ENCODE peak calls at places on chromosome 7, in seven cellular contexts. A is A549, S is HCT116, N is HepG2, K is K562, F is GM12878, B is H1. U is an unnamed sample.
A peak's percentile ranks its signal among the peaks of the same experiment; 100 is the strongest.

GRCh38 chr7:6556196-6556595 is 4.9 kb upstream of the GRID2IP start:
- DNase-seq in B (no peak), S (no peak), F (no peak), N (no peak), A (no peak), K (no peak), U (no peak)

GRCh38 chr7:22935269-22935668 is 78.7 kb downstream of the HYCC1 start:
- DNase-seq in K (no peak), N (no peak), S (no peak), A (no peak), F (no peak), B (no peak), U (no peak)

GRCh38 chr7:148304456-148304855 is 286.1 kb upstream of the C7orf33 start:
- DNase-seq in A (no peak), K (peak; percentile 62), B (peak; percentile 31), N (no peak), F (peak; percentile 12), S (no peak), U (no peak)

GRCh38 chr7:79182283-79182682 is 271.2 kb downstream of the MAGI2 start:
- DNase-seq in B (no peak), F (no peak), N (no peak), S (no peak), K (no peak), A (no peak), U (no peak)

GRCh38 chr7:28423112-28423511 is 10.8 kb downstream of the CREB5 start:
- DNase-seq in F (no peak), S (no peak), N (no peak), K (no peak), A (no peak), B (no peak), U (no peak)

GRCh38 chr7:155808551-155809331 is 3.5 kb downstream of the SHH start:
- DNase-seq in K (no peak), B (peak; percentile 54), N (peak; percentile 65), A (peak; percentile 54), S (no peak), F (no peak), U (peak; percentile 50)

GRCh38 chr7:48875300-48875916 is 48.9 kb upstream of the CDC14C start:
- DNase-seq in B (peak; percentile 56), N (peak; percentile 15), K (peak; percentile 2), S (no peak), F (no peak), A (peak; percentile 48), U (peak; percentile 47)

GRCh38 chr7:127858915-127859189 is 172.4 kb downstream of the LRRC4 start:
- DNase-seq in A (no peak), K (no peak), F (no peak), N (no peak), B (no peak), S (no peak), U (no peak)

GRCh38 chr7:16063241-16063640 is 358.1 kb downstream of the CRPPA start:
- DNase-seq in K (no peak), N (no peak), B (no peak), F (no peak), A (no peak), S (no peak), U (no peak)

GRCh38 chr7:129170373-129171021 is 17.9 kb upstream of the SMO start:
- DNase-seq in B (peak; percentile 59), S (no peak), F (no peak), K (no peak), A (no peak), N (no peak), U (no peak)

GRCh38 chr7:134212576-134213546 is 85.7 kb downstream of the LRGUK start:
- DNase-seq in S (no peak), F (no peak), B (no peak), A (peak; percentile 17), N (no peak), K (peak; percentile 81), U (peak; percentile 42)

GRCh38 chr7:134255814-134256213 is 60.9 kb downstream of the SLC35B4 start:
- DNase-seq in K (peak; percentile 68), A (peak; percentile 24), N (no peak), B (no peak), S (no peak), F (no peak), U (peak; percentile 13)

GRCh38 chr7:19390795-19391194 is 245.6 kb upstream of the FERD3L start:
- DNase-seq in F (no peak), A (no peak), K (no peak), B (no peak), S (no peak), N (no peak), U (no peak)

GRCh38 chr7:79933144-79933543 is 201.5 kb upstream of the GNAI1 start:
- DNase-seq in B (no peak), A (no peak), K (no peak), N (no peak), F (no peak), S (no peak), U (no peak)

GRCh38 chr7:2175514-2175913 is 57.2 kb downstream of the MAD1L1 start:
- DNase-seq in A (peak; percentile 33), S (no peak), N (peak; percentile 12), F (no peak), B (no peak), K (no peak), U (no peak)

GRCh38 chr7:127348247-127348631 is 44.3 kb downstream of the ZNF800 start:
- DNase-seq in N (no peak), S (no peak), B (no peak), K (no peak), A (no peak), F (no peak), U (no peak)

GRCh38 chr7:139808401-139808800 is 20.7 kb upstream of the TBXAS1 start:
- DNase-seq in S (no peak), B (no peak), F (no peak), K (no peak), N (no peak), A (no peak), U (no peak)

GRCh38 chr7:137017221-137017620 is 148.8 kb downstream of the CHRM2 start:
- DNase-seq in B (no peak), N (no peak), F (no peak), K (no peak), S (no peak), A (no peak), U (no peak)

GRCh38 chr7:26779978-26780595 is 84.3 kb downstream of the SKAP2 start:
- DNase-seq in S (no peak), K (no peak), F (no peak), A (no peak), N (no peak), B (no peak), U (no peak)

GRCh38 chr7:26782501-26782900 is 81.9 kb downstream of the SKAP2 start:
- DNase-seq in B (no peak), N (no peak), A (no peak), K (no peak), F (no peak), S (no peak), U (peak; percentile 8)

DNA sequence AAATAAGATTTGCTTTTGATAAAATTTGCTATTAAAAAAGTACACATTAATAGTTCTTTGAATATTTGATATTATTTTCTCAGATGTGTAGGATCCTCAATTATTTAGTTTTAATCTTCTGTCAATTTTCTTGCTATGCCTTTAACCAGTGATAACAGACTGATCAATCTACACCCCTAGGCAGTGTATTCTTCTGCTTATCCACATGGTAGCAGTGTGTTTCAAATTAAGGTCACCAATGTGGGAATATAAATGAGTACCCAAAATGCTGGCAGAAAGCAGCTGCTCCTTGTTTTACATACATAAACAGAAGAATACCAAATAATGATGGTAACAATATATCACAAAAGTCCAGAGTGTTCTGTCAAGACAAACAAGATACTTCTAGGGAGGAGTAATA is 87.0 kb downstream of the SKAP2 start:
- DNase-seq in F (no peak), N (no peak), K (no peak), B (no peak), A (no peak), S (no peak), U (no peak)
- TF ChIP-seq CTCF in F (no peak), N (no peak), K (no peak), B (no peak), A (no peak), S (no peak), U (no peak)

DNA sequence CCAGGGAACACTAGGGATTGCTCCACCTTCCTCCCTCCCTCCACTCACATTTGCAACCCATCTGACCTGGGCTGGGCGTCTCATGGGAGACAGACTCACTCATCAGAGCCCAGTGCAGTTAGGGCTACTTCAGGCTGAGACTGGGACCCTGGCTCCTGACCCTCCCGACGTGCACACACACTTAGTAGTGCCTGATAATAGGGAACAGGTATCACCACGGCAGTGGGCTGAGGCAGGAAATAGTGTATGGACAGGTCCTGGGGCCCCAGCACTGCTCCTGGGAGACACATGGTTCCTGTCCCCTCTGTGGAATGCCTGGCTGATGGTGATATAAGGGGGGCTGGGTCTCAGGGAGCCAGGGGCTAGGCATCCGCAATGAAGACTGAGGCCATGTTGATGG is 14.3 kb downstream of the AQP1 start:
- DNase-seq in N (no peak), F (no peak), A (no peak), S (no peak), B (no peak), K (no peak), U (no peak)
- TF ChIP-seq MAX in N (no peak), F (no peak), A (no peak), S (no peak), B (no peak), K (no peak), U (no peak)

DNA sequence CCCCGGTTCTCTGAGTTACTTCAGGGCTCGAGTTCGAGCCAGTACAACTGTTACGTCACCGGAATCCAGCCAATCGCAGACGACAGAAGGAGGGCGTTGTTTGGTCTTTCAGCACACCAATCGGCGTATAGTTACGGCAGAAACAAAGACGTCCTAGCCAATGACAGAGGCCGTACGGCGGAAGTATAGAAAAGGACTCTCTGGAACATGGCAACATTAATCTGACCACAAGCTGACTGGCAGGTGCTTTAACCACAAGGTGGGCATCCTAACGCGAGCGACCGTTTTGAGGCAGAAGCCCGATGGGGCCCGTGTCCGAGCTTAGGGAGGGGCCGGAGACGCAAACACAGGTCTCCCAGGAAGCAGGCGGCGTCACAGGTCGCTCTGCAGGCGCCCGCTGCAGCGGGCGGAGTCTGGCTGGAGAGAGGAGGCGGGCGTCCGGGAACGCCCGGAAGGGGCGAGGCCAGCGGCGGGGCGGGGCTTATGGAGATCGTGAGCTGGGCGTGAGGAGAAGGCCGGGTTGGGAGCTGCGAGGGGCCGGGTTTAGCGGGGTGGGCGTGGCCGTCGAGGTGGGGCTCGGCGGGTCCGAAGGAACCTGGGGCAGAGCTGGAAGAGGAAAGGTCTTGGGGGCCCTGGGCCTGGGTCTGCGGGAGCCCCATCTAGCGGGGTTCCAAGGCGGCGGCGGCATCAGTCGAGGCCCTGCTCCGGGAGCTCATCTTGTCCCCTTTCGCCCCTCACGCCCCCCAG is at the start of gene MOSPD3:
- DNase-seq in S (peak; percentile 99), F (peak; percentile 99), B (peak; percentile 99), N (peak; percentile 99), K (peak; percentile 100), A (peak; percentile 99), U (peak; percentile 100)
- TF ChIP-seq POLR2A in S (peak; percentile 59), F (peak; percentile 90), B (peak; percentile 93), N (peak; percentile 78), K (peak; percentile 97), A (peak; percentile 43), U (peak; percentile 97)

DNA sequence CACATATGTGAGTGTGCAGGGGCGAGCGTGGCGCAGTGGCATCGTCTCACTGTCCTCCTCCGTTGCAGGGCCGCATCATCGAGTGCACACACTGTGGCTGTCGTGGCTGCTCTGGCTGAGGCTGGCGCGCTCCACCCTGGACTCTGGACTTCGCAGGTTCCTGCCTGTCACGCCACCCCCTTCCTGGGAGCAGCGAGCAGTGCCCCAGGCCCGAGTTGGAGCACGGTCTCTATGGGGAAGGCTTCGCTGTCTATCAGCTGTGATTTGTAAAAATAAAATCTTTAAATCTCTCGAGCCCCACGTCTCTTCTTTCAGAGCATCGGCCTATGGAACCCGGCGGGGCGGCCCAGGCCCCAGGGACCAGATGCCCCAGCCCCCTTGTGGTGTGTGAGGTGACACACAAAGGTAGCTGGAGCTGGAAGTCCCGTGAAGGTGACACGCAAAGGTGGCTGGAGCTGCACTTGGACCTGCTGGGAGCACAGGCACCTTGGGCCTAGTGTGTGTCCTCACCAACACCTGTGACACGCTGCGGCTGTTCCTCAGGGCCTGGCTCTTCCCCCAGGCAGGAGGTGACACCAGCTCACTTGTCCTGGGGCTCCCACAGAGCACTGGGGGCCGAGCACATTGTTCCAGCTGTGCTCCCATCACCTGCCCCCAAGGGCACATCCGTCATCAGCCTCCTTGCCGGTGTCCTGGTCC is 10.7 kb downstream of the BUD31 start:
- DNase-seq in F (no peak), K (no peak), S (no peak), B (no peak), N (no peak), A (no peak), U (no peak)
- TF ChIP-seq CTCF in F (no peak), K (no peak), S (no peak), B (no peak), N (no peak), A (no peak), U (no peak)